ENCODE peak calls at places on chromosome 4, in five cellular contexts. L, Y, Q, F and R are unnamed samples.

GRCh38 chr4:16217300-16218051 is 8.8 kb downstream of the TAPT1 start:
- DNase-seq in L (no peak), Y (no peak), Q (no peak), F (no peak), R (no peak)

GRCh38 chr4:150541681-150542080 is 40.3 kb upstream of the MAB21L2 start:
- DNase-seq in L (no peak), Y (no peak), Q (no peak), F (no peak), R (no peak)

GRCh38 chr4:150421612-150422011 is 160.3 kb upstream of the MAB21L2 start:
- DNase-seq in L (no peak), Y (no peak), Q (no peak), F (no peak), R (no peak)

GRCh38 chr4:37693450-37694190 is 7.4 kb upstream of the RELL1 start:
- DNase-seq in L (no peak), Y (no peak), Q (no peak), F (peak; percentile 86), R (peak; percentile 96)

GRCh38 chr4:66266035-66266434 is 595.7 kb upstream of the EPHA5 start:
- DNase-seq in L (no peak), Y (no peak), Q (peak; percentile 42), F (no peak), R (no peak)

GRCh38 chr4:186765673-186766546 is 42.3 kb upstream of the FAT1 start:
- DNase-seq in L (peak; percentile 63), Y (no peak), Q (peak; percentile 16), F (no peak), R (no peak)

GRCh38 chr4:177214935-177215334 is 94.7 kb upstream of the NEIL3 start:
- DNase-seq in L (no peak), Y (no peak), Q (no peak), F (peak; percentile 46), R (peak; percentile 83)

GRCh38 chr4:88533937-88534750 is 10.6 kb upstream of the PYURF start:
- DNase-seq in L (no peak), Y (no peak), Q (no peak), F (peak; percentile 92), R (peak; percentile 98)

GRCh38 chr4:121272526-121272925 is 108.3 kb downstream of the QRFPR start:
- DNase-seq in L (peak; percentile 59), Y (no peak), Q (no peak), F (peak; percentile 73), R (peak; percentile 65)

GRCh38 chr4:184252136-184253071 is 34.7 kb upstream of the ENPP6 start:
- DNase-seq in L (no peak), Y (no peak), Q (no peak), F (no peak), R (no peak)

GRCh38 chr4:148831945-148832344 is 389.7 kb upstream of the NR3C2 start:
- DNase-seq in L (no peak), Y (no peak), Q (no peak), F (peak; percentile 81), R (peak; percentile 92)

GRCh38 chr4:168773388-168774195 is 236.5 kb downstream of the CBR4 start:
- DNase-seq in L (no peak), Y (no peak), Q (no peak), F (no peak), R (no peak)

GRCh38 chr4:140691369-140691768 is 64.8 kb downstream of the TBC1D9 start:
- DNase-seq in L (no peak), Y (no peak), Q (no peak), F (peak; percentile 26), R (peak; percentile 45)

GRCh38 chr4:60344908-60345307 is 855.2 kb upstream of the ADGRL3 start:
- DNase-seq in L (no peak), Y (no peak), Q (no peak), F (peak; percentile 39), R (no peak)

GRCh38 chr4:28469387-28469786 is 1608.7 kb downstream of the STIM2 start:
- DNase-seq in L (no peak), Y (no peak), Q (no peak), F (peak; percentile 5), R (no peak)

GRCh38 chr4:139552506-139552905 is 3.5 kb downstream of the SETD7 start:
- DNase-seq in L (no peak), Y (no peak), Q (no peak), F (no peak), R (peak; percentile 85)

GRCh38 chr4:186201535-186202230 is 10.3 kb downstream of the CYP4V2 start:
- DNase-seq in L (peak; percentile 64), Y (peak; percentile 60), Q (peak; percentile 54), F (peak; percentile 63), R (peak; percentile 54)

GRCh38 chr4:142656178-142656577 is 189.9 kb downstream of the INPP4B start:
- DNase-seq in L (no peak), Y (no peak), Q (peak; percentile 39), F (no peak), R (peak; percentile 27)

GRCh38 chr4:98845960-98846359 is 83.0 kb downstream of the EIF4E start:
- DNase-seq in L (no peak), Y (no peak), Q (no peak), F (no peak), R (no peak)

DNA sequence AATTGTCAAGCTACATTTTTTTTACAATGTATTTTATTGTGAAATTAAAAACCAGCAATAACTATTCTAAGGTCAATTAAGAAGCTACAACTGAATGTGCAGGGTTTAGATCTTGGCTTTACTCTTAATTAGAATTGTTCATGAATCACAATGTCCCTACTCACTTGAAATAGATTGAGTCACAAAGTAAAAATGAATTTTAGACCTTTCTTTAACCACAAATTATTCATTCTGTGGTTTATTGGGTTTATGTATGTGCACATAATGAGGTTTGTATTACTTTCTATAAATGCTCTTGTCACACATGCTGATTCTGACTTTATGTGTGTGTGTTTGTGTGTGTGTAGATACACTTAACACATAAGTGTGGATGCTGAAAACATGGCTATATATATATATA is 647.0 kb upstream of the AADAT start:
- DNase-seq in L (no peak), Y (no peak), Q (no peak), F (peak; percentile 17), R (peak; percentile 0)
- TF ChIP-seq EZH2phosphoT487 in L (no peak), Y (no peak), Q (no peak), F (no peak), R (no peak)

GRCh38 chr4:76250962-76251361 is 559 bp upstream of the FAM47E start:
- DNase-seq in L (no peak), Y (peak; percentile 21), Q (no peak), F (no peak), R (no peak)
- TF ChIP-seq EZH2phosphoT487 in L (no peak), Y (no peak), Q (no peak), F (no peak), R (no peak)

GRCh38 chr4:127685292-127685691 is 44.9 kb upstream of the SLC25A31 start:
- DNase-seq in L (no peak), Y (no peak), Q (no peak), F (peak; percentile 54), R (peak; percentile 26)
- TF ChIP-seq EZH2phosphoT487 in L (no peak), Y (no peak), Q (no peak), F (no peak), R (no peak)

GRCh38 chr4:55169352-55169959 is 44.1 kb upstream of the KDR start:
- DNase-seq in L (peak; percentile 58), Y (no peak), Q (peak; percentile 81), F (peak; percentile 96), R (no peak)
- TF ChIP-seq EZH2phosphoT487 in L (no peak), Y (no peak), Q (no peak), F (no peak), R (no peak)

GRCh38 chr4:2062808-2063524 is 3.8 kb downstream of the NAT8L start:
- DNase-seq in L (no peak), Y (peak; percentile 39), Q (no peak), F (no peak), R (no peak)

GRCh38 chr4:2066011-2066551 is 7.0 kb downstream of the NAT8L start:
- DNase-seq in L (no peak), Y (peak; percentile 46), Q (no peak), F (no peak), R (no peak)

GRCh38 chr4:2063557-2064275 is 4.6 kb downstream of the NAT8L start:
- DNase-seq in L (no peak), Y (no peak), Q (no peak), F (no peak), R (no peak)

GRCh38 chr4:2065106-2065930 is 6.2 kb downstream of the NAT8L start:
- DNase-seq in L (no peak), Y (peak; percentile 40), Q (no peak), F (no peak), R (no peak)

DNA sequence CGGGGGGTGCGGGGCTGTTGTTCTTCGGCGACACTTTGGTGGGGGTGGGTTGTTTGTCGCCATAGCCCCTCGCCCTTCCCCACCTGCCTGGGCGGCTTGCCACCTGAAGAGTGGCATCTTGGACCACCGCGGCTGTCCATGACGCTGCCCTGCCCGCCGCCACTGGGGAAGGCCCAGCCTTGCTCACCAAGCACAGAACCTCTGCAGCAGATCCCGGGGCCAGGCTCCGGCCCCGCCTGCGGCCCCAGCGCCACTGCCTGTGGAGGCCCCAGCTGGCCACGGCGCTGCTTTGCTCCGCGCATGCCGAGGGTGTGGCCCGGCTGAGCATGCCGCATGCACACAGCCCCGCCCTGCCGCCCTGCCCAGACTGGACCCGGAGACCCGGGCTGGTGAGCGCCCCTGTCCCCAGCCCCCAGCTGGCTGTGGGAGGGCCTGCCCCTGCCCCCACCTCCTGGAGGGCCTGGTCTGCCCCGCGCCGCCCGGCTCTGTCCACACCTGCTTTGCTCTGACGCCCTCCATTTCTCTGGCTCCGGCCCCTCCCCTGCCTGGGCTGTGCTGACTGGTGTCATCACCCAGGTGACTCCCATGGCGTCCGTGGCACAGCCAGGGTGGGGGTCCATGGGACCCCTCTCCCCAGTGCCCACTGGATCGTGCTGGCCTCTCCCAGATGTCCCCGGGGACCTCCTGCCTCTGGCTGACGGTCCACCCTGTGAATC is 5.3 kb downstream of the NAT8L start:
- DNase-seq in L (no peak), Y (peak; percentile 24), Q (no peak), F (peak; percentile 60), R (no peak)
- TF ChIP-seq EZH2phosphoT487 in L (no peak), Y (no peak), Q (no peak), F (no peak), R (no peak)

DNA sequence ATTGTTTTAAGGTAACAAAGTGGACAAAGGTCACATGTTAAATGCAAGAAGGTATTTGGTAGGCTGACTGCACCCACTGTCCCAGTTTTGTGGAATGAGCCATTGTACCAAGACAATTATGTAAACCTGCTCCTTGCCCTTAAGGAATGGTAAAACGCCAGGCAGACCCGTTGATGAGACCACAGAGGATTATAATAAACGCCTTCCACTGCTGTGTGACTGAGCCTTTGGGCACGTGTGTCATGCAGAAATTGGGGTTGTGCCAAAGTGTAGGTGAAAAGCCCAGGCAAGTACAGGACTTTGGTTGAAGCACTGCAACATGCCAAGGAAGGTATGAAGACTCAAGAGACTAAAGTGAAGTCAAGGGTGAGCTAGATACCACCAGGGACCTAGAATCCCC is 59.7 kb downstream of the LRRC66 start:
- DNase-seq in L (no peak), Y (no peak), Q (no peak), F (no peak), R (no peak)
- TF ChIP-seq EZH2phosphoT487 in L (no peak), Y (no peak), Q (no peak), F (no peak), R (no peak)

GRCh38 chr4:47852121-47852520 is 14.3 kb upstream of the CORIN start:
- DNase-seq in L (no peak), Y (no peak), Q (no peak), F (no peak), R (peak; percentile 87)
- TF ChIP-seq EZH2phosphoT487 in L (no peak), Y (no peak), Q (no peak), F (no peak), R (peak; percentile 66)

DNA sequence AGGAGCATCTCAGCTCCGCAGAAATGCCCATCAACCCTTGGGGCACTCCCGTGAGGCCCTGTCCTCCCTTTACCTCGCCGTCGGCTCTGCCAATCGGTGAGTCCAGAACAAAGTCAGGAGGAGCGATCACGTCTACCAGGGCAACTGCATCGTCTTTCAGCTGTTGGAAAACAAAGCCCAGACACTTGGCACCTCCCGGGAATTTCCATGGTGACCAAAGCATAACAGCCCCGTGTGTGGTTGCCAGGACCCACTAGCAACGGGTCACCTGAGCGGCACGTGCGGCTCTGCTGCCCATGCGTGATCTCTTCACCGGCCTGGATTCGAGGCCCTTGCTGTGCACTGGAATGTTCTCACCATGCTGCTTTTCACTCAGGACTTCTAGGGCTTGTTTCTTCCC is 69.7 kb downstream of the ACOX3 start:
- DNase-seq in L (no peak), Y (no peak), Q (no peak), F (no peak), R (no peak)
- TF ChIP-seq EZH2phosphoT487 in L (no peak), Y (no peak), Q (no peak), F (no peak), R (no peak)